ENCODE peak calls at places on chromosomes 2 and 18, in five cellular contexts. T is OCI-LY7, Z is pancreas, K is astrocyte, M is endothelial cell of umbilical vein. S is an unnamed sample.

GRCh38 chr18:55515946-55516710 is 71.9 kb downstream of the TCF4 start:
- DNase-seq in T (no peak), Z (no peak), K (peak; percentile 95), M (peak; percentile 39), S (no peak)

GRCh38 chr2:62489162-62489561 is 16.8 kb downstream of the TMEM17 start:
- DNase-seq in T (no peak), Z (no peak), K (peak; percentile 80), M (peak; percentile 92), S (no peak)

GRCh38 chr2:127106457-127106997 is 427 bp downstream of the BIN1 start:
- DNase-seq in T (no peak), Z (no peak), K (peak; percentile 10), M (no peak), S (no peak)

GRCh38 chr2:226611196-226611943 is 188.2 kb downstream of the IRS1 start:
- DNase-seq in T (no peak), Z (no peak), K (no peak), M (no peak), S (no peak)

GRCh38 chr18:30675905-30676620 is 366.5 kb downstream of the DSC3 start:
- DNase-seq in T (no peak), Z (no peak), K (no peak), M (no peak), S (no peak)

GRCh38 chr18:21598726-21599584 is 1.5 kb downstream of the ESCO1 start:
- DNase-seq in T (peak; percentile 67), Z (no peak), K (no peak), M (no peak), S (no peak)

GRCh38 chr2:55843096-55843991 is 80.2 kb downstream of the EFEMP1 start:
- DNase-seq in T (no peak), Z (peak; percentile 43), K (peak; percentile 94), M (peak; percentile 81), S (no peak)

GRCh38 chr2:178002038-178002437 is 70.5 kb downstream of the PDE11A start:
- DNase-seq in T (no peak), Z (no peak), K (no peak), M (no peak), S (no peak)

GRCh38 chr2:172178035-172178434 is 75.3 kb upstream of the DLX2 start:
- DNase-seq in T (no peak), Z (no peak), K (peak; percentile 79), M (peak; percentile 50), S (no peak)

GRCh38 chr2:51706220-51706619 is 674.3 kb upstream of the NRXN1 start:
- DNase-seq in T (no peak), Z (no peak), K (no peak), M (no peak), S (no peak)

GRCh38 chr2:201275069-201275468 is 14.7 kb downstream of the CASP8 start:
- DNase-seq in T (no peak), Z (no peak), K (no peak), M (no peak), S (no peak)

GRCh38 chr2:146004470-146004869 is 1484.6 kb upstream of the ZEB2 start:
- DNase-seq in T (no peak), Z (no peak), K (peak; percentile 76), M (peak; percentile 14), S (no peak)

GRCh38 chr2:203759692-203760365 is 53.4 kb downstream of the CD28 start:
- DNase-seq in T (no peak), Z (no peak), K (peak; percentile 91), M (peak; percentile 37), S (no peak)

GRCh38 chr2:118807668-118808428 is 39.6 kb downstream of the EN1 start:
- DNase-seq in T (no peak), Z (no peak), K (no peak), M (no peak), S (no peak)

GRCh38 chr18:66632771-66633170 is 28.9 kb upstream of the CDH19 start:
- DNase-seq in T (no peak), Z (no peak), K (peak; percentile 11), M (peak; percentile 26), S (no peak)

GRCh38 chr2:216350214-216350789 is 22.0 kb downstream of the MARCHF4 start:
- DNase-seq in T (no peak), Z (no peak), K (peak; percentile 45), M (peak; percentile 30), S (no peak)

GRCh38 chr18:3062798-3063563 is 50.0 kb upstream of the LPIN2 start:
- DNase-seq in T (peak; percentile 72), Z (peak; percentile 61), K (no peak), M (peak; percentile 46), S (peak; percentile 67)

GRCh38 chr2:169131587-169132512 is 62.5 kb downstream of the DHRS9 start:
- DNase-seq in T (peak; percentile 50), Z (no peak), K (peak; percentile 25), M (peak; percentile 77), S (peak; percentile 44)

GRCh38 chr2:15591692-15592463 is at the start of gene DDX1:
- DNase-seq in T (peak; percentile 90), Z (peak; percentile 87), K (peak; percentile 69), M (peak; percentile 82), S (peak; percentile 80)

GRCh38 chr2:183543731-183544130 is 419.5 kb downstream of the NUP35 start:
- DNase-seq in T (peak; percentile 14), Z (no peak), K (no peak), M (no peak), S (no peak)

GRCh38 chr2:96344011-96344410 is 8.4 kb downstream of the NCAPH start:
- DNase-seq in T (no peak), Z (no peak), K (peak; percentile 70), M (no peak), S (no peak)

GRCh38 chr2:96345403-96345802 is 9.8 kb downstream of the NCAPH start:
- DNase-seq in T (no peak), Z (no peak), K (no peak), M (no peak), S (no peak)

GRCh38 chr2:96341641-96342040 is 6.1 kb downstream of the NCAPH start:
- DNase-seq in T (no peak), Z (no peak), K (no peak), M (no peak), S (no peak)

GRCh38 chr2:96340493-96341414 is 5.2 kb downstream of the NCAPH start:
- DNase-seq in T (no peak), Z (no peak), K (no peak), M (no peak), S (no peak)

DNA sequence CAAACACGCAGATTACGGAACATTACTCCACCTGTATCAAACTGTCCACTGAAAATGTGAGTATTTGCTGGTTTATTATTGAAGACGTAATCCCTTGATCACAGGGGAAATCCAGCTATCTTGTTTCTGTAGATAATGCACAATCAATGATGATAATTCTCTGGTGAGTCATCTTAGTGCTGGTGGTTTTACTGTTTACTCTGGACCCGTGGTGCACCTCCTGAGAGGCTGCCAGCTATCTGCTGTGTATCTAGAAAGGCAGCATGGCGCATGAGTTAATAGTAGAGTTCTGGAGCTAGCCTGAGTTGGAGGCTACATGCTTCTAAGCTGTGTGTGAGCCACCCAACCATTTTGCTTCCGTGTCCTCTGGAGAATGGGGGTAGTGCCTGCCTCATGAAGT is 6.5 kb downstream of the NCAPH start:
- DNase-seq in T (no peak), Z (no peak), K (peak; percentile 89), M (peak; percentile 28), S (no peak)
- H3K4me1 ChIP-seq in T (peaks cover 14% of the 10 kb centered on the region), Z (no peaks in the 10 kb centered on the region), K (peaks cover 13% of the 10 kb centered on the region), M (no peaks in the 10 kb centered on the region), S (no peaks in the 10 kb centered on the region)

GRCh38 chr2:233440714-233441113 is 86.4 kb downstream of the DGKD start:
- DNase-seq in T (no peak), Z (no peak), K (no peak), M (no peak), S (no peak)
- H3K36me3 ChIP-seq in T (peaks cover 71% of the 10 kb centered on the region), Z (no peaks in the 10 kb centered on the region), K (peaks cover 3% of the 10 kb centered on the region), M (no peaks in the 10 kb centered on the region), S (peaks cover 8% of the 10 kb centered on the region)

DNA sequence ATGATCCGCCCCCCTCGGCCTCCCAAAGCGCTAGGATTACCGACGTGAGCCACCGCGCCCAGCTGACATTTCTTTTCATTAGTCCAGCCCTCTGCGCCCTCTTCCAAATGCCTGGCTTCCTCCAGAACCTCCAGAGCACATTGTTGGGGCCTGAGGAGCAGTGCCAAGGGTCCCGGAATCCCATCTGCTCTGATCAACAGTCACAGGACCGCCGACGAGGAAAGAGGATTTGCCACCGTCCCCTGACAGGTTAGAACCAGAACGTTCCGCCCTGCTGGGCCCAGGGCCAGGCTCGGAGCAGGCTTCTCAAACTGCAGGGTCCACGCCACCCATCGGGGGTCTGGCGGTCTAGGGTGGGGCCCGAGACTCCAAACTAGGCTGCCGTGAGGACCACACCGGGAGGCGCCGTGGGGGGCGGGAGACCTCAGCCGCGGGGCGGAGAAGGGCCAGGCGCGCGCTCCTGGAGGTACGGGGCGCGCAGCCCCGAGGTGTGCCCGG is 36.9 kb upstream of the ITM2C start:
- DNase-seq in T (no peak), Z (no peak), K (no peak), M (no peak), S (no peak)
- H3K4me3 ChIP-seq in T (no peak overlapping the region), Z (no peak overlapping the region), K (peak overlapping the region; percentile 28), M (peak overlapping the region; percentile 5), S (no peak overlapping the region)

DNA sequence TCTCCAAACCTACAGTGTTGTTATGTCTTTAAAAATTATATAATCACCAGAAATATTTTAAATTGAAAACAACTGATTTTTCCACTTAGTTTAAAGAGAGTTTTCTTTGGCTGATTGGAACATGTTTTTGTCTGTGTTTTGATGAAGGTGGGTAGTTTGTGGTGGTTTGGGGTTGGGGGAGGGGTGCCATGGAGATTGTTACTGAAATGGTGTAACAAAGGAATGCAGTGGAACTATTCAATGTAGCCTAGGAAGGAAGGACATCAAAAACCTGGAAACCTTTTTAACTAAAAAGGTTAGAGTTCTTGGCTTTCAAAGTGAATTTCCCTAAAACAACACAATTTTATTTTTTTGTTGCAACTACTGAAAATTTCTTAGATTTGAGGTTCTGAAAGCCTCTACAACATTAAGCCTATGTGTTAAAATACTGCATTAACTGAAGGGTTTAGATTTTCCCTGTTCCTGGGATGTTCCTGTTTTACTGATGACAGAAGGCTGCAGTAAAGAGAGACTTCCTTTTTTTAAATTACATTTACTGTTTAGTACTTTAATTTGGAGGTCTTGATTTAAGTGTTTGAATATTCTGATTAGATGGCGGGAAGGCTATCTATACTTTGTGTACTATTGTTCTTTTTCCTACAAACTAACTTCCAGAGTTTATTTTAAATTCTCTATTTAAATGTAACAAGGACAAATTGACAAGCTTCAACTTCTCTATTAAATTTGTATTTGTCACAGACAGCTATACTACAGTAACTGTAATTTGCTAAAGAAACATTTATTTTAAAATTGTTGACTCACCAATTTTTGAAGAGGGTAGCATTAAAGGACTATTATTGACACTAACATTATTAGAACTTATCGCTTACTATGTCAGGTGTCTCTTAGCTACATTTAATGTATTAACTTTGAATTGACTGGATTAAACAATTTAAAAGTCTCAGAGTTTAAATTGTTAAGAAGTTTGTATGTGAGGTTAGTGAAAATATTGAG is 87.7 kb downstream of the LIMS1 start:
- DNase-seq in T (no peak), Z (no peak), K (no peak), M (no peak), S (no peak)
- H3K4me1 ChIP-seq in T (peaks cover 76% of the 10 kb centered on the region), Z (peaks cover 46% of the 10 kb centered on the region), K (peaks cover 24% of the 10 kb centered on the region), M (peaks cover 47% of the 10 kb centered on the region), S (peaks cover 57% of the 10 kb centered on the region)

DNA sequence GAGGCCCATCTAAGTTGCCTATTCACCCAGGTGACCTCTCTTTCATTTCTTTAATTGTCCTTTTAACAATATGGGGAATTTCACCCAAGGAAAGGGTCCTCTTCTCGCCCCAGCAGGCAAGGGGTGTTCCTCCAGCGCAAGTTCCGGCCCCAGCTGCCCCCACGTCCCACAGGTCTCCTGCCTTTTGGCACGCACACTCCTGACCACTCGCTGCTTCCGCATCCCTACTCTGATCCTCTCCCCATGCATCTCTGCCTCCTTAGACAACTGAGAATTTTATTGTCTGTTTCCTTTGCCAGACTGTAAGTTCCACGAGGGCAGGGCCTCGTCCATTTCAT is 684 bp upstream of the ARPC2 start:
- DNase-seq in T (no peak), Z (peak; percentile 32), K (no peak), M (no peak), S (no peak)
- H3K36me3 ChIP-seq in T (peaks cover 27% of the 10 kb centered on the region), Z (no peaks in the 10 kb centered on the region), K (peaks cover 12% of the 10 kb centered on the region), M (peaks cover 5% of the 10 kb centered on the region), S (no peaks in the 10 kb centered on the region)

GRCh38 chr2:22885245-22885644 is 499.7 kb upstream of the KLHL29 start:
- DNase-seq in T (no peak), Z (no peak), K (no peak), M (no peak), S (no peak)
- H3K4me3 ChIP-seq in T (no peak overlapping the region), Z (no peak overlapping the region), K (no peak overlapping the region), M (no peak overlapping the region), S (no peak overlapping the region)

S was measured in naive thymus-derived CD4-positive, alpha-beta T cell.